ENCODE peak calls at places on chromosomes 4 and X, in six cellular contexts. One of them, this sample, is unnamed.

GRCh38 chr4:24730256-24731001 is 64.9 kb upstream of the SOD3 start:
- DNase-seq in substantia nigra: no peak
- DNase-seq in aorta: peak; percentile 94
- DNase-seq in right cardiac atrium: peak; percentile 91
- DNase-seq in thoracic aorta: peak; percentile 73
- DNase-seq in RWPE1: no peak
- DNase-seq in this sample: no peak

GRCh38 chr4:100935090-100935489 is 412.2 kb downstream of the PPP3CA start:
- DNase-seq in aorta: no peak
- DNase-seq in RWPE1: peak; percentile 20
- DNase-seq in substantia nigra: no peak
- DNase-seq in thoracic aorta: no peak
- DNase-seq in right cardiac atrium: no peak
- DNase-seq in this sample: no peak

GRCh38 chr4:24764305-24764704 is 31.1 kb upstream of the SOD3 start:
- DNase-seq in thoracic aorta: no peak
- DNase-seq in aorta: no peak
- DNase-seq in right cardiac atrium: no peak
- DNase-seq in substantia nigra: no peak
- DNase-seq in RWPE1: no peak
- DNase-seq in this sample: no peak

GRCh38 chr4:13733817-13734216 is 106.3 kb upstream of the BOD1L1 start:
- DNase-seq in RWPE1: no peak
- DNase-seq in aorta: no peak
- DNase-seq in thoracic aorta: no peak
- DNase-seq in right cardiac atrium: no peak
- DNase-seq in substantia nigra: no peak
- DNase-seq in this sample: no peak

GRCh38 chr4:7187691-7188090 is 4.6 kb upstream of the SORCS2 start:
- DNase-seq in aorta: peak; percentile 40
- DNase-seq in substantia nigra: no peak
- DNase-seq in RWPE1: no peak
- DNase-seq in thoracic aorta: no peak
- DNase-seq in right cardiac atrium: no peak
- DNase-seq in this sample: no peak

GRCh38 chr4:110808371-110808878 is 185.5 kb upstream of the PITX2 start:
- DNase-seq in thoracic aorta: no peak
- DNase-seq in right cardiac atrium: no peak
- DNase-seq in substantia nigra: no peak
- DNase-seq in RWPE1: peak; percentile 1
- DNase-seq in aorta: no peak
- DNase-seq in this sample: no peak

GRCh38 chrX:57282568-57282967 is 3.9 kb upstream of the FAAH2 start:
- DNase-seq in substantia nigra: no peak
- DNase-seq in right cardiac atrium: no peak
- DNase-seq in RWPE1: no peak
- DNase-seq in thoracic aorta: no peak
- DNase-seq in aorta: no peak
- DNase-seq in this sample: no peak

GRCh38 chrX:20606831-20607230 is 340.1 kb upstream of the RPS6KA3 start:
- DNase-seq in substantia nigra: no peak
- DNase-seq in aorta: no peak
- DNase-seq in thoracic aorta: no peak
- DNase-seq in right cardiac atrium: no peak
- DNase-seq in RWPE1: no peak
- DNase-seq in this sample: no peak

GRCh38 chrX:77442728-77443127 is 4.5 kb upstream of the FGF16 start:
- DNase-seq in aorta: no peak
- DNase-seq in RWPE1: peak; percentile 57
- DNase-seq in thoracic aorta: no peak
- DNase-seq in right cardiac atrium: no peak
- DNase-seq in substantia nigra: no peak
- DNase-seq in this sample: peak; percentile 19

GRCh38 chr4:67151376-67152343 is 393.6 kb downstream of the CENPC start:
- DNase-seq in RWPE1: no peak
- DNase-seq in thoracic aorta: no peak
- DNase-seq in substantia nigra: no peak
- DNase-seq in right cardiac atrium: peak; percentile 36
- DNase-seq in aorta: peak; percentile 56
- DNase-seq in this sample: no peak

GRCh38 chr4:39732728-39733127 is 34.8 kb downstream of the UBE2K start:
- DNase-seq in right cardiac atrium: no peak
- DNase-seq in RWPE1: peak; percentile 55
- DNase-seq in substantia nigra: no peak
- DNase-seq in aorta: no peak
- DNase-seq in thoracic aorta: no peak
- DNase-seq in this sample: peak; percentile 31

GRCh38 chrX:125289209-125289608 is 30.5 kb upstream of the TEX13C start:
- DNase-seq in aorta: no peak
- DNase-seq in substantia nigra: no peak
- DNase-seq in thoracic aorta: no peak
- DNase-seq in right cardiac atrium: no peak
- DNase-seq in RWPE1: no peak
- DNase-seq in this sample: no peak

GRCh38 chr4:158873795-158874359 is 105.1 kb downstream of the FNIP2 start:
- DNase-seq in thoracic aorta: no peak
- DNase-seq in aorta: no peak
- DNase-seq in RWPE1: peak; percentile 60
- DNase-seq in right cardiac atrium: no peak
- DNase-seq in substantia nigra: no peak
- DNase-seq in this sample: no peak

GRCh38 chr4:48032721-48033120 is 16.1 kb downstream of the NIPAL1 start:
- DNase-seq in thoracic aorta: no peak
- DNase-seq in aorta: no peak
- DNase-seq in right cardiac atrium: no peak
- DNase-seq in substantia nigra: no peak
- DNase-seq in RWPE1: no peak
- DNase-seq in this sample: no peak

GRCh38 chr4:48038666-48039065 is 22.1 kb downstream of the NIPAL1 start:
- DNase-seq in substantia nigra: no peak
- DNase-seq in aorta: no peak
- DNase-seq in RWPE1: no peak
- DNase-seq in thoracic aorta: no peak
- DNase-seq in right cardiac atrium: no peak
- DNase-seq in this sample: no peak

GRCh38 chr4:48033825-48034413 is 17.3 kb downstream of the NIPAL1 start:
- DNase-seq in RWPE1: peak; percentile 36
- DNase-seq in right cardiac atrium: no peak
- DNase-seq in aorta: no peak
- DNase-seq in substantia nigra: no peak
- DNase-seq in thoracic aorta: no peak
- DNase-seq in this sample: no peak

GRCh38 chr4:48035952-48036351 is 19.4 kb downstream of the NIPAL1 start:
- DNase-seq in aorta: no peak
- DNase-seq in thoracic aorta: no peak
- DNase-seq in right cardiac atrium: no peak
- DNase-seq in substantia nigra: no peak
- DNase-seq in RWPE1: no peak
- DNase-seq in this sample: no peak

DNA sequence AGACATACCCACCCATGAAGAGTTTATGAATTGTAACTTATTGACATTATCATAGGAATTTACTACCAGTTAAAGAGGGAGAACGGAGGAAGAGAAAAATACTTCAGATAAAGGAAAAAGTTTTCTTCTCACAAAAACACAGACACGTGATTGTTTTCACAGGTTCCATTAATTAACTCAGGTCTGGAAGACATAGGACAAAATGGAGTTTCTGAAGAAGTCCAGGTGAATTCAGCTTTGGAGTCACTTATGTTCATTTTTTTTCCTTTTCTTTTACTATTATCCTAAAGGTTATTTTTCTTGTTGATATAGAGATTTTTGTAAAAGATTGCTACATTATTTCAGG is 20.5 kb downstream of the NIPAL1 start:
- DNase-seq in aorta: no peak
- DNase-seq in substantia nigra: no peak
- DNase-seq in thoracic aorta: no peak
- DNase-seq in RWPE1: no peak
- DNase-seq in right cardiac atrium: no peak
- DNase-seq in this sample: no peak
- H3K27ac ChIP-seq in aorta: no peak overlapping the region
- H3K27ac ChIP-seq in substantia nigra: no peak overlapping the region
- H3K27ac ChIP-seq in thoracic aorta: no peak overlapping the region
- H3K27ac ChIP-seq in RWPE1: no peak overlapping the region
- H3K27ac ChIP-seq in right cardiac atrium: no peak overlapping the region
- H3K27ac ChIP-seq in this sample: no peak overlapping the region

GRCh38 chrX:120791013-120791643 is 84.5 kb downstream of the CT47B1 start:
- DNase-seq in RWPE1: no peak
- DNase-seq in right cardiac atrium: peak; percentile 39
- DNase-seq in substantia nigra: no peak
- DNase-seq in aorta: peak; percentile 80
- DNase-seq in thoracic aorta: peak; percentile 13
- DNase-seq in this sample: peak; percentile 73

GRCh38 chrX:120794525-120794975 is 81.1 kb downstream of the CT47B1 start:
- DNase-seq in thoracic aorta: no peak
- DNase-seq in RWPE1: peak; percentile 2
- DNase-seq in right cardiac atrium: no peak
- DNase-seq in aorta: no peak
- DNase-seq in substantia nigra: no peak
- DNase-seq in this sample: no peak

GRCh38 chrX:120795301-120795700 is 80.4 kb downstream of the CT47B1 start:
- DNase-seq in thoracic aorta: no peak
- DNase-seq in aorta: no peak
- DNase-seq in RWPE1: no peak
- DNase-seq in right cardiac atrium: no peak
- DNase-seq in substantia nigra: no peak
- DNase-seq in this sample: no peak

GRCh38 chrX:120790552-120790951 is 85.1 kb downstream of the CT47B1 start:
- DNase-seq in RWPE1: no peak
- DNase-seq in right cardiac atrium: no peak
- DNase-seq in substantia nigra: no peak
- DNase-seq in aorta: no peak
- DNase-seq in thoracic aorta: no peak
- DNase-seq in this sample: no peak

DNA sequence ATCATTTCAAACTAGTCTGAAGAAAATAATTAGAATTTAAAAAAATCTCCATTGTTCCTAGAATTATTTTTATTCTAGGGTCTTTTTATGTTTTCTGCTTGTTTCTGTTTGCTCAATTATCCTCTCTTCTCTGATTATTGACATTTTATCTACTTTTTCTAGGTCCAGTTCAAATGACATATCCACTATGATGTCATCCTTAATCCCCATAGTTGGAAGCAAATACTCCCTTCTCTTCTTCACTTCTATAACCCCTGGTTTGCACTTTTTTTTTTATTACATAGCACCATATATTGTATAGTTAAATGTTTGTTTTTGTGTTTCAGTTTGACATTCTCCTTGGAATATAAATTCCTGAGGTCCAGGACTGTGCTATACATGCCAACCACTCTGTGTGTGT is 82.6 kb downstream of the CT47B1 start:
- DNase-seq in aorta: no peak
- DNase-seq in RWPE1: no peak
- DNase-seq in thoracic aorta: no peak
- DNase-seq in substantia nigra: no peak
- DNase-seq in right cardiac atrium: no peak
- DNase-seq in this sample: no peak
- H3K27ac ChIP-seq in aorta: no peak overlapping the region
- H3K27ac ChIP-seq in RWPE1: no peak overlapping the region
- H3K27ac ChIP-seq in thoracic aorta: no peak overlapping the region
- H3K27ac ChIP-seq in substantia nigra: no peak overlapping the region
- H3K27ac ChIP-seq in right cardiac atrium: no peak overlapping the region
- H3K27ac ChIP-seq in this sample: no peak overlapping the region

GRCh38 chrX:134548257-134548732 is 88.3 kb downstream of the HPRT1 start:
- DNase-seq in aorta: no peak
- DNase-seq in thoracic aorta: no peak
- DNase-seq in right cardiac atrium: no peak
- DNase-seq in substantia nigra: no peak
- DNase-seq in RWPE1: no peak
- DNase-seq in this sample: no peak

GRCh38 chrX:134548844-134549205 is 88.9 kb downstream of the HPRT1 start:
- DNase-seq in RWPE1: no peak
- DNase-seq in thoracic aorta: no peak
- DNase-seq in right cardiac atrium: no peak
- DNase-seq in aorta: no peak
- DNase-seq in substantia nigra: no peak
- DNase-seq in this sample: no peak

GRCh38 chrX:134554291-134554690 is 94.3 kb downstream of the HPRT1 start:
- DNase-seq in thoracic aorta: no peak
- DNase-seq in RWPE1: no peak
- DNase-seq in substantia nigra: no peak
- DNase-seq in right cardiac atrium: no peak
- DNase-seq in aorta: no peak
- DNase-seq in this sample: no peak

GRCh38 chrX:134547047-134547679 is 87.2 kb downstream of the HPRT1 start:
- DNase-seq in right cardiac atrium: no peak
- DNase-seq in RWPE1: no peak
- DNase-seq in thoracic aorta: no peak
- DNase-seq in substantia nigra: no peak
- DNase-seq in aorta: no peak
- DNase-seq in this sample: no peak

DNA sequence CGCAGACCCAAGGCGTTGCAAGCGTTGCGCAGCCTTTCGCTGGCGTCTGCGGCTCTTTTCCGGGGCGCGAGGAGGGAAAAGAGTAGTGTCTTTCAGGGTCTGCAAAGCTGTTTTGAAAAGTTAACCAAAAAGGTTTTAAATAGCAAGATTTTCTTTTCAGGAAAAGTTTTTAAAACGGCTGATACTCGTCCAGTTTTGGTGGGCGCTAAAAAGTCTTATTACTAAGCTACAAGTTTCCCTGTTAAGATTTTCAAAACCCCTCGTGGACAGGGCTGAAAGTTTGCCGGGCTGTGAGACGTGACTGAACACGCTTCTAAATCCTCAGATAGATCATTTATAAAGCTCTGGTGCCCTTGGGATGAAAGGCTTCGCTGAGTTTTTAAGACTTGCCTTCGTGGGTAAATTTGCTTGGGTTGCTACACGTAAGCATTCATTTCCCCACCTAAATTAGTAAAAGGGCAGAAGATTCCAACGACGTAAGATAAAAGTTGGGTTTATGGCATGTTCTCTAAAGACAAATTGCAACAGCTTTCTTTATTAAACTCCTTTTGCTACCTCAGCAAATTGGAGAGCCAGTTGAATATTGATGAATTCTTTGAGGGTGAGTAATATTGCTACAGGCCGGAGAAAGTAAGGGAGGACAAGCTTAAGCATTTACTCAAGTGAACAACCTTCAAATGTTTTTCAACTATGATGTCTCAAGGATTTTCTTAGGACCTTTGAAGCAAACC is 91.6 kb downstream of the HPRT1 start:
- DNase-seq in substantia nigra: no peak
- DNase-seq in RWPE1: peak; percentile 26
- DNase-seq in right cardiac atrium: no peak
- DNase-seq in aorta: no peak
- DNase-seq in thoracic aorta: no peak
- DNase-seq in this sample: no peak
- H3K27ac ChIP-seq in substantia nigra: no peak overlapping the region
- H3K27ac ChIP-seq in RWPE1: no peak overlapping the region
- H3K27ac ChIP-seq in right cardiac atrium: no peak overlapping the region
- H3K27ac ChIP-seq in aorta: no peak overlapping the region
- H3K27ac ChIP-seq in thoracic aorta: no peak overlapping the region
- H3K27ac ChIP-seq in this sample: no peak overlapping the region

DNA sequence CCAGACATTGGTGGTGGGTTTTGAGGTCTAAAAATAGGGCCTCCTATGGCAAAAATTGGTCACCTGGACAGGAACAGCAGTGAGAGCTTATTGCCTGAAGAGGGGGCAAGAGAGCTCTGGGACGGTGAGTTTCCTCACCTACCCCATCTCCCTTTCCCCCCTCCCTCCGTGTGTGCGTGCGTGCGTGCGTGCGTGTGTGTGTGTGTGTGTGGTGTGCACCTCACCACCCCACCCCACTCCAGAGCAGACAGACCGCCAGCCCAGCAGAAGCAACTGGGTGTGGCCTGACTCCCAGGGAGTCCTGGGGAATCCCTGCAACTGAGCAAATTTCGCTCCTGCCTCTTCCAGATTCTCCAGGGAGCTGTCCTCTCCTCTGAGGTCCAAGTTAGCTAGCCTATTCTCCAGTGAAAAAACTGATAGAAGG is 44.7 kb downstream of the PRPS1 start:
- DNase-seq in substantia nigra: no peak
- DNase-seq in thoracic aorta: no peak
- DNase-seq in right cardiac atrium: peak; percentile 82
- DNase-seq in aorta: peak; percentile 86
- DNase-seq in RWPE1: peak; percentile 47
- DNase-seq in this sample: peak; percentile 89
- H3K27ac ChIP-seq in substantia nigra: no peak overlapping the region
- H3K27ac ChIP-seq in thoracic aorta: peak overlapping the region; percentile 96
- H3K27ac ChIP-seq in right cardiac atrium: peak overlapping the region; percentile 100
- H3K27ac ChIP-seq in aorta: peak overlapping the region; percentile 92
- H3K27ac ChIP-seq in RWPE1: peak overlapping the region; percentile 99
- H3K27ac ChIP-seq in this sample: no peak overlapping the region